ENCODE peak calls at places on chromosomes 1 and 21, in nine cellular contexts. U is iPS-NIHi11; S is left ventricle myocardium inferior; V is lung microvascular endothelial cell; I is PC-3; L is NCI-H82; Y is CD8-positive, alpha-beta T cell; M is Caki2; D is coronary artery. O is an unnamed sample.

GRCh38 chr1:115301438-115302020 is 36.5 kb downstream of the NGF start:
- DNase-seq in U (no peak), S (no peak), V (no peak), I (no peak), L (no peak), Y (no peak), M (no peak), D (no peak), O (no peak)

GRCh38 chr21:38170283-38170682 is 86.5 kb upstream of the KCNJ15 start:
- DNase-seq in U (peak; percentile 25), S (no peak), V (peak; percentile 60), I (peak; percentile 66), L (peak; percentile 9), Y (no peak), M (peak; percentile 14), D (no peak), O (no peak)

GRCh38 chr1:161962094-161962887 is 61.4 kb downstream of the OLFML2B start:
- DNase-seq in U (no peak), S (no peak), V (peak; percentile 94), I (peak; percentile 81), L (no peak), Y (no peak), M (peak; percentile 46), D (no peak), O (no peak)

GRCh38 chr1:158818560-158818959 is 12.6 kb upstream of the MNDA start:
- DNase-seq in U (no peak), S (no peak), V (no peak), I (no peak), L (no peak), Y (no peak), M (no peak), D (no peak), O (no peak)

GRCh38 chr1:222028151-222028550 is 286.3 kb upstream of the DUSP10 start:
- DNase-seq in U (no peak), S (no peak), V (no peak), I (no peak), L (peak; percentile 37), Y (no peak), M (no peak), D (no peak), O (no peak)

GRCh38 chr1:8276173-8276914 is 41.6 kb upstream of the SLC45A1 start:
- DNase-seq in U (no peak), S (no peak), V (no peak), I (no peak), L (no peak), Y (no peak), M (no peak), D (no peak), O (no peak)

GRCh38 chr1:16122361-16122881 is 33.4 kb downstream of the EPHA2 start:
- DNase-seq in U (no peak), S (no peak), V (no peak), I (peak; percentile 38), L (no peak), Y (no peak), M (peak; percentile 28), D (no peak), O (no peak)

GRCh38 chr1:14263207-14263606 is 335.3 kb upstream of the KAZN start:
- DNase-seq in U (no peak), S (no peak), V (no peak), I (no peak), L (peak; percentile 91), Y (no peak), M (no peak), D (no peak), O (no peak)

GRCh38 chr21:45265721-45266517 is 21.8 kb downstream of the POFUT2 start:
- DNase-seq in U (no peak), S (no peak), V (no peak), I (no peak), L (no peak), Y (no peak), M (no peak), D (peak; percentile 50), O (no peak)

GRCh38 chr1:175757381-175758015 is 14.1 kb upstream of the TNR start:
- DNase-seq in U (peak; percentile 85), S (no peak), V (peak; percentile 24), I (peak; percentile 9), L (peak; percentile 82), Y (no peak), M (peak; percentile 2), D (no peak), O (no peak)

GRCh38 chr1:210269981-210270380 is 37.4 kb downstream of the SERTAD4 start:
- DNase-seq in U (no peak), S (no peak), V (no peak), I (no peak), L (no peak), Y (no peak), M (no peak), D (no peak), O (no peak)

GRCh38 chr21:14901482-14901958 is 163.3 kb downstream of the NRIP1 start:
- DNase-seq in U (no peak), S (no peak), V (no peak), I (peak; percentile 84), L (no peak), Y (no peak), M (peak; percentile 75), D (no peak), O (no peak)

GRCh38 chr1:203596673-203597072 is 30.0 kb upstream of the ATP2B4 start:
- DNase-seq in U (no peak), S (no peak), V (no peak), I (no peak), L (no peak), Y (no peak), M (no peak), D (no peak), O (no peak)

GRCh38 chr1:1431006-1431844 is 4.3 kb upstream of the VWA1 start:
- DNase-seq in U (peak; percentile 6), S (no peak), V (no peak), I (no peak), L (peak; percentile 74), Y (no peak), M (no peak), D (no peak), O (no peak)

GRCh38 chr1:208179303-208179702 is 64.9 kb downstream of the PLXNA2 start:
- DNase-seq in U (no peak), S (no peak), V (peak; percentile 30), I (peak; percentile 89), L (peak; percentile 19), Y (no peak), M (peak; percentile 4), D (no peak), O (no peak)

GRCh38 chr1:27525296-27526271 is 35.6 kb upstream of the WASF2 start:
- DNase-seq in U (peak; percentile 82), S (peak; percentile 89), V (no peak), I (no peak), L (peak; percentile 98), Y (no peak), M (no peak), D (no peak), O (peak; percentile 17)

GRCh38 chr1:200354243-200354642 is 55.6 kb downstream of the ZNF281 start:
- DNase-seq in U (no peak), S (no peak), V (no peak), I (no peak), L (no peak), Y (no peak), M (no peak), D (no peak), O (no peak)

GRCh38 chr1:87335175-87335992 is 6.7 kb downstream of the LMO4 start:
- DNase-seq in U (peak; percentile 67), S (peak; percentile 76), V (peak; percentile 46), I (peak; percentile 59), L (peak; percentile 89), Y (no peak), M (peak; percentile 23), D (peak; percentile 77), O (peak; percentile 50)

GRCh38 chr1:224640587-224640986 is 24.5 kb downstream of the CNIH3 start:
- DNase-seq in U (no peak), S (no peak), V (no peak), I (no peak), L (no peak), Y (no peak), M (no peak), D (no peak), O (no peak)

GRCh38 chr1:94254073-94254810 is 16.9 kb upstream of the ARHGAP29 start:
- DNase-seq in U (no peak), S (no peak), V (peak; percentile 75), I (peak; percentile 93), L (no peak), Y (no peak), M (no peak), D (no peak), O (no peak)

GRCh38 chr1:31483012-31483946 is 70.3 kb downstream of the SERINC2 start:
- DNase-seq in U (no peak), S (no peak), V (peak; percentile 12), I (no peak), L (peak; percentile 79), Y (no peak), M (peak; percentile 85), D (no peak), O (no peak)

GRCh38 chr1:228337711-228338520 is 68.7 kb downstream of the TRIM11 start:
- DNase-seq in U (no peak), S (peak; percentile 14), V (no peak), I (no peak), L (no peak), Y (no peak), M (no peak), D (peak; percentile 56), O (no peak)

GRCh38 chr1:163562355-163562754 is 240.6 kb downstream of the NUF2 start:
- DNase-seq in U (no peak), S (no peak), V (no peak), I (no peak), L (no peak), Y (no peak), M (no peak), D (no peak), O (no peak)

GRCh38 chr1:22728751-22729399 is 18.2 kb downstream of the EPHB2 start:
- DNase-seq in U (no peak), S (no peak), V (peak; percentile 34), I (no peak), L (peak; percentile 90), Y (no peak), M (no peak), D (no peak), O (no peak)

GRCh38 chr1:12026586-12026985 is 7.3 kb downstream of the MIIP start:
- DNase-seq in U (no peak), S (no peak), V (no peak), I (no peak), L (no peak), Y (no peak), M (no peak), D (no peak), O (no peak)

GRCh38 chr1:241614144-241614543 is 26.0 kb downstream of the CHML start:
- DNase-seq in U (no peak), S (no peak), V (no peak), I (no peak), L (no peak), Y (no peak), M (no peak), D (no peak), O (no peak)

GRCh38 chr1:165896277-165896676 is 68.9 kb downstream of the UCK2 start:
- DNase-seq in U (no peak), S (no peak), V (peak; percentile 97), I (peak; percentile 53), L (no peak), Y (no peak), M (no peak), D (peak; percentile 81), O (no peak)

GRCh38 chr1:16173447-16174260 is 17.8 kb upstream of the EPHA2 start:
- DNase-seq in U (no peak), S (no peak), V (peak; percentile 49), I (peak; percentile 98), L (no peak), Y (no peak), M (peak; percentile 91), D (no peak), O (no peak)

O was measured in T-cell.